ENCODE peak calls at places on chromosomes 13 and 19, in seven cellular contexts. X, L, J, Z, I, Q and D are unnamed samples.

GRCh38 chr13:26022538-26023292 is 29.1 kb downstream of the SHISA2 start:
- DNase-seq in X (no peak), L (no peak), J (peak; percentile 87), Z (peak; percentile 47), I (no peak), Q (peak; percentile 73), D (no peak)

GRCh38 chr13:21674271-21675009 is 3.6 kb downstream of the FGF9 start:
- DNase-seq in X (no peak), L (no peak), J (peak; percentile 69), Z (no peak), I (peak; percentile 40), Q (no peak), D (no peak)

GRCh38 chr13:83378901-83379300 is 503.4 kb downstream of the SLITRK1 start:
- DNase-seq in X (no peak), L (no peak), J (no peak), Z (peak; percentile 47), I (no peak), Q (no peak), D (no peak)

GRCh38 chr19:41064974-41065569 is 23.2 kb upstream of the CYP2A13 start:
- DNase-seq in X (no peak), L (peak; percentile 69), J (no peak), Z (peak; percentile 43), I (peak; percentile 54), Q (no peak), D (no peak)

GRCh38 chr19:8445488-8446001 is 770 bp downstream of the HNRNPM start:
- DNase-seq in X (no peak), L (no peak), J (peak; percentile 83), Z (no peak), I (no peak), Q (peak; percentile 55), D (no peak)

GRCh38 chr19:44662686-44663085 is 8.6 kb upstream of the CEACAM19 start:
- DNase-seq in X (no peak), L (no peak), J (no peak), Z (peak; percentile 31), I (no peak), Q (no peak), D (no peak)

GRCh38 chr13:112098699-112099098 is 31.8 kb downstream of the SOX1 start:
- DNase-seq in X (no peak), L (no peak), J (no peak), Z (no peak), I (no peak), Q (no peak), D (no peak)

GRCh38 chr19:44582581-44583265 is 30.6 kb upstream of the IGSF23 start:
- DNase-seq in X (no peak), L (peak; percentile 58), J (peak; percentile 71), Z (no peak), I (peak; percentile 79), Q (no peak), D (no peak)

GRCh38 chr19:1068111-1069001 is 1.4 kb downstream of the ARHGAP45 start:
- DNase-seq in X (no peak), L (no peak), J (no peak), Z (no peak), I (no peak), Q (no peak), D (peak; percentile 42)

GRCh38 chr19:38162094-38162493 is 61.9 kb downstream of the DPF1 start:
- DNase-seq in X (peak; percentile 79), L (no peak), J (no peak), Z (no peak), I (no peak), Q (no peak), D (no peak)

GRCh38 chr13:95261956-95262355 is 39.3 kb downstream of the ABCC4 start:
- DNase-seq in X (no peak), L (no peak), J (no peak), Z (no peak), I (no peak), Q (no peak), D (no peak)

GRCh38 chr19:40512473-40513344 is 45.9 kb downstream of the SPTBN4 start:
- DNase-seq in X (no peak), L (no peak), J (no peak), Z (peak; percentile 11), I (peak; percentile 67), Q (no peak), D (no peak)

DNA sequence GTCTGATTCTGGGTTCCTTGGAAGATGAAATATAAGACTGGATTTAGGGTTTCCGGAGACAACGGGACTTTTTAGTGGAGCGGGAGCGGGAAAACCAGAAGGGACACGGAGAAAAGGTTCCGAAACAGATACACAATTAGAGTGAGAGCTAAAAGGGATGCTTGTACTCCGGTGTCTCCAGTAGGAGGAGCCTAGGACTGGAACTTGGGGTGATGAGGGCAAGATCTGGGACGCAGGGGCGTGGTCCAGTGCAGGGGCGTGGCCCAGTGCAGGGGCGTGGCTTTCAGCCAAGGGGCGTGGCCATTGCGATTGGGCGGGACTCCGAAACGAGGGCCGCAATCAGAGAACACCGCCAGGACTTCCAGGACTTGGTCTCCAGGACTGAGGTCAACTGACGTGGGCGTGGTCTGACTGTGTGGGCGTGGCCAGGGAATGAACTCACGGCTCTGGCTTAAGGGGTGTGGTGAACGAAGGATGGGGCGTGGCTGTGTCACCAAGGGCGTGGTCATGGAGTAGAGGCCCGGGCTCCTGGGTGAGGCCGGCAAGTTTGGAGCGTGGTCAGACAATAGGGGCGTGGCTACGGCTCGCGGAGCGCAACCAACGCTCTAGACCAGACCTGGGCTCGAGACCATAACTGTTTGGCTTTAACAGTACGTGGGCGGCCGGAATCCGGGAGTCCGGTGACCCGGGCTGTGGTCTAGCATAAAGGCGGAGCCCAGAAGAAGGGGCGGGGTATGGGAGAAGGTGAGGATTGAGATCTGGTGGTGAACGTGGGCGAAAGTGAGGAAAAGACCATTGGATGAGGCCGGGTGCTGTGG is at the start of gene DKKL1:
- DNase-seq in X (peak; percentile 98), L (peak; percentile 98), J (peak; percentile 99), Z (peak; percentile 99), I (peak; percentile 100), Q (peak; percentile 100), D (peak; percentile 98)
- TF ChIP-seq CTCF in X (peak; percentile 24), L (peak; percentile 18), J (peak; percentile 21), Z (peak; percentile 31), I (peak; percentile 40), Q (no peak), D (peak; percentile 24)

DNA sequence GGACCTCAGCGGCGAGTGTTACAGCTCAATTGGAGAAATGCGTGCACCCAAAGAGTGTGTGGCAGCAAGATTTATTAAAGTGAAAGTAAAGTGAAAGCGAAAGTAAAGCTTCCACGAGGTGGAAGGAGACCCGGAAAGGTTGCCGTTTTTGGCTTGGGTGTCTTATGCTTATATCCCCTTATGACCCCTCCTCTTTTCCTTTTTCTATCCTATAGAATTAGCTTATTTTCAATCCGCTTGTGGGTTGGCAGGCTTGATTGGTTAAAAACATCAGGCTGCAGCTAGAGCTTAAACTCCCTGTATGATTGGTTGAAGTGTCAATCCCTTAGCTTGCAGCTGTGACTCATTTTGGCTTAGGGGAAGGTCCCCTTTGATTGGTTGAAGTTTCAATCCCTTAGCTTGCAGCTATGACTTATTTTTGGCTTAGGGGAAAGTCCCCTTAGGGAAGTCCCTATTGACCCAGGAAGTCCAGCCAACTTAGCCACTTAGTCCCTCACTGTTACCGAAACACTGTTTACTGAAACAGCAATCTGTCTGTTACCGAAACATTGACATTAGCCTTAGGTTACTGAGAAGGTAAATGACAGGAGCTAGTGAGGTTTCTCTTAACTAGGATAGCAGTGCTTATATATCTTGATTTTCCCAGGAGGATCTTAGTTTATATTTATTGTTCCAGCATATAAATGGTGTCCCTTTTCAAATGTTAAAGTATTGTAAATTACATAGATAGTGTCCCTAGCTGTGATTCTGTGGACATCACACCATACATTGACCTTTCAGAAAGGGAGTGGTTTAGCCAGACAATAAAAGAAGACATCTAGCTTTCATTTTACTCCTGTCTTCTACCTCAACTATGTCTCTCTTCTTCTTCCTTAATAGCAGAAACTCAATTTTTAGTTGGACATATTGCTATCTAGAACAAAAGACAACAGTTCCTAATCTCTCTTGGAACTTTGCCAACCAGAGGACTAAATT is 575.8 kb downstream of the DACH1 start:
- DNase-seq in X (peak; percentile 2), L (no peak), J (no peak), Z (peak; percentile 1), I (no peak), Q (no peak), D (no peak)
- H3K27ac ChIP-seq in X (no peak overlapping the region), L (no peak overlapping the region), J (peak overlapping the region; percentile 44), Z (no peak overlapping the region), I (no peak overlapping the region), Q (peak overlapping the region; percentile 49), D (no peak overlapping the region)

GRCh38 chr19:29665215-29665825 is at the start of gene PLEKHF1:
- DNase-seq in X (no peak), L (peak; percentile 98), J (peak; percentile 94), Z (peak; percentile 59), I (peak; percentile 87), Q (peak; percentile 87), D (peak; percentile 64)
- TF ChIP-seq CTCF in X (peak; percentile 26), L (no peak), J (no peak), Z (no peak), I (no peak), Q (no peak), D (no peak)

DNA sequence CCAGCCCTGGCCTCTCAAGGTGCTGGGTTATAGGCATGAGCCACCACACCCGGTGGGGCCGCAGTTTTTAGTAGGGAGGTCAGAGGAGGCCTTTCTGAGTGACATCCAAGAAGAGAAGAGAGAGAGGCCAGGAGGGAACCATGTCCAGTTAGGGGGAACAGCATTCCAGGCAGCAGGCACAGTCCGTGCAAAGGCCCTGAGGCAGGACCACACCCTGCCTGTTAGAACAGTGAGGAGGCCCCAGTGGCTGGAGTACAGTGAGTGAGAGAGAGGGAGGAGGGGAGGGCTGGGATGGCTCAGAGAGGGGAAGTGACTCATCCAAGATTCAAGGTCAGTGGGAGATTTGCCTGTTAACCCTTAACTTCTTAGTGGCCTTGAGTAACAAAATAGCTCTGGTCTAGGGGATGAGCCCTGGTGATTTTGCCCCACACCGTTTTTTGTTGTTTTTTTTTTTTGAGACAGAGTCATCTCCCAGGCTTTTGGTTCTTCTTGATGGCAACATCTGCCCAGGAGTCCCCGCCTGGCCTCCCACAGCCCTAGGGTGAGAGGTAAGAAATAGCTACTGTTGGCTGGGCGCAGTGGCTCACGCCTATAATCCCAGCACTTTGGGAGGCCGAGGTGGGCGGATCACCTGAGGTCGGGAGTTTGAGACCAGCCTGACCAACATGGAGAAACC is 2.7 kb upstream of the PLIN3 start:
- DNase-seq in X (peak; percentile 94), L (peak; percentile 69), J (peak; percentile 73), Z (peak; percentile 92), I (peak; percentile 81), Q (no peak), D (peak; percentile 89)
- H3K27ac ChIP-seq in X (peak overlapping the region; percentile 51), L (peak overlapping the region; percentile 90), J (no peak overlapping the region), Z (peak overlapping the region; percentile 69), I (no peak overlapping the region), Q (no peak overlapping the region), D (peak overlapping the region; percentile 87)

GRCh38 chr13:34420975-34421719 is 520.9 kb upstream of the NBEA start:
- DNase-seq in X (peak; percentile 60), L (no peak), J (no peak), Z (no peak), I (no peak), Q (peak; percentile 77), D (no peak)
- TF ChIP-seq CTCF in X (no peak), L (no peak), J (no peak), Z (no peak), I (peak; percentile 48), Q (no peak), D (peak; percentile 6)

GRCh38 chr13:60012503-60012902 is 151.2 kb downstream of the DIAPH3 start:
- DNase-seq in X (no peak), L (no peak), J (no peak), Z (no peak), I (no peak), Q (no peak), D (peak; percentile 57)
- H3K27ac ChIP-seq in X (peak overlapping the region; percentile 6), L (no peak overlapping the region), J (no peak overlapping the region), Z (no peak overlapping the region), I (no peak overlapping the region), Q (no peak overlapping the region), D (no peak overlapping the region)

GRCh38 chr13:41505209-41505835 is 48.0 kb downstream of the RGCC start:
- DNase-seq in X (peak; percentile 15), L (no peak), J (no peak), Z (peak; percentile 96), I (no peak), Q (no peak), D (no peak)
- TF ChIP-seq CTCF in X (no peak), L (no peak), J (no peak), Z (no peak), I (no peak), Q (no peak), D (no peak)